ENCODE peak calls at places on chromosomes 3 and 15, in four cellular contexts. T, L, A and F are unnamed samples.

GRCh38 chr3:151580592-151580991 is 119.7 kb upstream of the IGSF10 start:
- DNase-seq in T (no peak), L (no peak), A (no peak), F (no peak)

GRCh38 chr3:127525373-127525772 is 65.2 kb downstream of the TPRA1 start:
- DNase-seq in T (peak), L (peak), A (peak), F (no peak)

GRCh38 chr15:90035095-90035834 is 34.1 kb downstream of the ZNF710 start:
- DNase-seq in T (peak), L (no peak), A (peak), F (no peak)

GRCh38 chr3:156217674-156218352 is 97.4 kb downstream of the KCNAB1 start:
- DNase-seq in T (no peak), L (no peak), A (no peak), F (no peak)

GRCh38 chr15:32636410-32636809 is 5.1 kb upstream of the SCG5 start:
- DNase-seq in T (no peak), L (no peak), A (no peak), F (no peak)

GRCh38 chr15:60701261-60702019 is 222.5 kb upstream of the ICE2 start:
- DNase-seq in T (no peak), L (no peak), A (no peak), F (no peak)

GRCh38 chr3:122975924-122976293 is 51.7 kb downstream of the SEMA5B start:
- DNase-seq in T (peak), L (no peak), A (no peak), F (no peak)

GRCh38 chr15:49038382-49038781 is 7.9 kb downstream of the SECISBP2L start:
- DNase-seq in T (no peak), L (no peak), A (no peak), F (no peak)

GRCh38 chr3:165193392-165194268 is 2.6 kb downstream of the SLITRK3 start:
- DNase-seq in T (no peak), L (no peak), A (no peak), F (no peak)

GRCh38 chr15:45155739-45156138 is 25.9 kb downstream of the DUOX1 start:
- DNase-seq in T (no peak), L (no peak), A (no peak), F (no peak)

GRCh38 chr15:87349181-87349580 is 907.4 kb downstream of the NTRK3 start:
- DNase-seq in T (no peak), L (peak), A (no peak), F (no peak)

GRCh38 chr3:155743616-155744015 is 1.3 kb downstream of the PLCH1 start:
- DNase-seq in T (no peak), L (no peak), A (no peak), F (no peak)

GRCh38 chr15:69002783-69003182 is 11.7 kb upstream of the NOX5 start:
- DNase-seq in T (no peak), L (no peak), A (no peak), F (no peak)

GRCh38 chr15:40240619-40241304 is 1.9 kb downstream of the PAK6 start:
- DNase-seq in T (no peak), L (no peak), A (no peak), F (no peak)

GRCh38 chr3:66253790-66254620 is 33.2 kb downstream of the SLC25A26 start:
- DNase-seq in T (peak), L (peak), A (peak), F (peak)

GRCh38 chr3:101131767-101132166 is 138.5 kb upstream of the ABI3BP start:
- DNase-seq in T (peak), L (no peak), A (no peak), F (no peak)

GRCh38 chr3:32443471-32443870 is 51.8 kb downstream of the CMTM7 start:
- DNase-seq in T (no peak), L (no peak), A (no peak), F (no peak)

GRCh38 chr15:58441376-58442070 is 9.7 kb downstream of the LIPC start:
- DNase-seq in T (no peak), L (no peak), A (no peak), F (peak)

GRCh38 chr15:62209322-62209721 is 44.2 kb upstream of the C2CD4B start:
- DNase-seq in T (no peak), L (no peak), A (no peak), F (no peak)

GRCh38 chr3:53496984-53497383 is 2.6 kb downstream of the CACNA1D start:
- DNase-seq in T (peak), L (no peak), A (no peak), F (no peak)

DNA sequence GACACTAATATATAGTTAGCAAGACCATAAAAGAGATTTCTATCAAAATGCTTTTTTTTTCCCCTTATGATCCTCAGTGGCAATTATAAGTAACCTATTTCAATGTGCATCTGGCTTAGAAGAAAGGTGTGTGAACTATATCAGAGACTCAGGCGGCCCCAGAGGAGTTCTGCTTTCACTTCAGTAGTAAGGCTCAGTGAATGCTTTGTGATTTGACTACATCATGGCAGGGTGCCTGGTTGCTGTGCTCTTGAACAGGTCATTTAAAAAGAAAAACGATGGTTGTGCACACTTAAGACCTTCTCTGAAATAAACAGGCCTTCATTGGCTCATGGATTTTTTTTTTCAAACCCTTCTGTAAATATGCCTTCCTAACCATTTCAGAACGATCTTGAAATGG is 400.4 kb upstream of the RARB start:
- DNase-seq in T (no peak), L (no peak), A (no peak), F (no peak)
- TF ChIP-seq POLR2A in T (no peak), L (no peak), A (no peak), F (no peak)

GRCh38 chr15:75578948-75579908 is at the start of gene PTPN9:
- DNase-seq in T (peak), L (peak), A (peak), F (peak)
- TF ChIP-seq POLR2A in T (peak), L (peak), A (peak), F (no peak)

DNA sequence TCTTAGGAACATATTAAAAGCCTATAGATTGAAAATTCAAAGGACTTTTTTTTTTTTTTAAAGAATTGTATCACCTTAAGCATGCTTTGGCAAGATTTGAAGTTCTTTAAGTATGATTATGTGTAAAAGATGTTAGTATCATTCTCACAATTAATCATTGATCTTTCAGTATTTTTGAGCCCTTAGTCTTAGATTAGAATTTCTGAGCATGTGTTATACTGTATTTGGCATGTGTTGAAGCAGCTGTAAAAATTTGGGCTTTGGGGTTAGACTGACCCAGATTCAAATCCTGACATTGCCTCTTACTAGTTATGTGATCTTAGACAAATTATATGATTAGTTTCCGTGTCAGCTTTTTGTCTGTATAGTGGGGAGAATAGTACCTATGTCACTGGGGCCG is 6.3 kb downstream of the OXSR1 start:
- DNase-seq in T (no peak), L (no peak), A (no peak), F (no peak)
- TF ChIP-seq POLR2A in T (no peak), L (no peak), A (no peak), F (no peak)

GRCh38 chr3:48851407-48851806 is 3.7 kb upstream of the PRKAR2A start:
- DNase-seq in T (no peak), L (no peak), A (no peak), F (no peak)

GRCh38 chr3:48845170-48845569 is 2.5 kb downstream of the PRKAR2A start:
- DNase-seq in T (no peak), L (no peak), A (peak), F (no peak)

GRCh38 chr3:48848816-48849515 is 1.3 kb upstream of the PRKAR2A start:
- DNase-seq in T (no peak), L (no peak), A (no peak), F (peak)

GRCh38 chr3:48847586-48848423 is at the start of gene PRKAR2A:
- DNase-seq in T (peak), L (peak), A (peak), F (peak)

GRCh38 chr3:48847053-48847585 is 555 bp downstream of the PRKAR2A start:
- DNase-seq in T (peak), L (peak), A (peak), F (peak)
- TF ChIP-seq POLR2A in T (no peak), L (no peak), A (no peak), F (no peak)